ENCODE peak calls at places on chromosomes 12 and 14, in four cellular contexts. W is HCT116, L is PC-3, C is psoas muscle. R is an unnamed sample.

GRCh38 chr12:105226219-105226618 is 9.8 kb downstream of the APPL2 start:
- ATAC-seq in W (no peak), L (peak; percentile 72), C (peak; percentile 94), R (peak; percentile 85)

GRCh38 chr12:102010265-102010994 is 51.4 kb downstream of the WASHC3 start:
- ATAC-seq in W (no peak), L (no peak), C (peak; percentile 26), R (no peak)

GRCh38 chr12:3904999-3905398 is 31.8 kb upstream of the PARP11 start:
- ATAC-seq in W (no peak), L (no peak), C (no peak), R (no peak)

GRCh38 chr12:51938744-51939143 is 12.8 kb upstream of the ACVR1B start:
- ATAC-seq in W (no peak), L (no peak), C (no peak), R (no peak)

GRCh38 chr12:13171921-13172859 is 24.3 kb upstream of the EMP1 start:
- ATAC-seq in W (peak; percentile 62), L (peak; percentile 21), C (no peak), R (peak; percentile 35)

GRCh38 chr14:74501135-74501614 is 7.6 kb downstream of the ISCA2 start:
- ATAC-seq in W (peak; percentile 79), L (peak; percentile 76), C (peak; percentile 70), R (peak; percentile 81)

GRCh38 chr14:103593577-103593976 is 30.8 kb downstream of the COA8 start:
- ATAC-seq in W (no peak), L (no peak), C (no peak), R (peak; percentile 19)

GRCh38 chr12:103858953-103859601 is 18.0 kb upstream of the NT5DC3 start:
- ATAC-seq in W (peak; percentile 91), L (peak; percentile 95), C (peak; percentile 99), R (peak; percentile 99)

GRCh38 chr14:36555998-36556743 is 26.2 kb downstream of the NKX2-8 start:
- ATAC-seq in W (no peak), L (no peak), C (no peak), R (no peak)
- H3K27me3 ChIP-seq in W (no peaks in the 10 kb centered on the region), L (peaks cover 18% of the 10 kb centered on the region), C (no peaks in the 10 kb centered on the region), R (peaks cover 24% of the 10 kb centered on the region)

DNA sequence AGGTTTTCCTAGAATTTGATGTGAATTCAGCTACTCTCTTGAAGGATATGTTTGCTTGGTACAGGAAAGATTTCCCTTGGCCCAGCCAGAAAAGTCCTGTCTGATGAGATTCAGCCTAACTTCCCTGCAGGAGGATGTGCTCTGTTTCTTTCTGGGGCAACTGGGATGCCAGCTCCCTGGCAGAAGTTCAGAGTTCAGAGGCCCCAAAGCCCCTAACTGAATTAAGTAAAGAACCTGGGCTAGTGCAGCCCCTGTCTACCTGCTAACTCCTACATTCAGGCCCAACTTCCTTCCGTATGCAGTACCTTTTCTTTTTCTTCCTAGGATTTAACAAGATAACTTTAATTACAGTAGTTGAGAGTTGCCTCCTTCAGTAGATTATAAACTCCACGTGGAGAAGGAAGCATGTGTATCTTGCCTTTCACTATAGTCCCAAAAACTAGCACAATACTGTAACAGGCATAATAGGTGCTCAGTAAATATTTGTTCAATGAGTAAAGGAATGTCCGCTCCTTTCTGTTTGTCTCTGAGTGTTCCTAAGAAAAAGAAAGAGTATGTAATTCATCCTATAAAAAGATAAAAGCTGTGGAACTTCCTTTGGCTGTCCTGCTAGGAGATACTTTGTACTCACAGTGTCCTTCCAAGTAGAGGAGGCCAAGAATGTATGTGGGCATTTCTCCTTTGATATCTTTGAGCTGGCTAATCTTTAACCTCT is 141.0 kb downstream of the SLC8A3 start:
- ATAC-seq in W (no peak), L (peak; percentile 87), C (no peak), R (no peak)
- H3K27me3 ChIP-seq in W (peaks cover 4% of the 10 kb centered on the region), L (peaks cover 3% of the 10 kb centered on the region), C (no peaks in the 10 kb centered on the region), R (peaks cover 23% of the 10 kb centered on the region)

GRCh38 chr12:53067993-53068770 is 11.0 kb downstream of the SPRYD3 start:
- ATAC-seq in W (no peak), L (no peak), C (no peak), R (no peak)
- H3K27me3 ChIP-seq in W (no peaks in the 10 kb centered on the region), L (no peaks in the 10 kb centered on the region), C (no peaks in the 10 kb centered on the region), R (no peaks in the 10 kb centered on the region)

DNA sequence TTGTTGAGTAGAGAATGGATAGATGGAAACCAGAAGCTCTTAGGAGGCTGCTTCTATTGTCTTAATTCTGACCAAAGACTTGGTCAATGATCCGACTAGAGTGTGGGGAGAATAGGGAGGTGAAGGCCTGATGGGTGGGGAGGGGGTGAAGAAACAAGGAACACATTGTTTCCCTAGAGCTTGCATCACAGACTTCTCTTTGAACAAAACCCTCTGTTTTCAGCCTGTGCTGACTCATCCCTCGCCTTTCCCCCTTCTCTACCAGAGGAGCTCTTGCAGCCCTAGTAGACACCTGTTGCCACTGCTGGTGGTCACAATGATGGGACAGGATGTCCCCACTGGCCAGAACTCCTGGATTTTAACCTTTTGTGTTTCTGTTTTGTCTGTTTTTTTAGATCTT is 46.8 kb upstream of the CISTR start:
- ATAC-seq in W (peak; percentile 87), L (peak; percentile 77), C (no peak), R (no peak)
- H3K27me3 ChIP-seq in W (peaks cover 4% of the 10 kb centered on the region), L (no peaks in the 10 kb centered on the region), C (no peaks in the 10 kb centered on the region), R (peaks cover 80% of the 10 kb centered on the region)

GRCh38 chr14:100903672-100904185 is at the start of gene RTL1:
- ATAC-seq in W (no peak), L (no peak), C (no peak), R (no peak)

GRCh38 chr14:100900837-100901390 is 2.6 kb downstream of the RTL1 start:
- ATAC-seq in W (peak; percentile 88), L (peak; percentile 65), C (peak; percentile 76), R (no peak)

GRCh38 chr14:100901391-100902183 is 1.9 kb downstream of the RTL1 start:
- ATAC-seq in W (no peak), L (no peak), C (no peak), R (no peak)

GRCh38 chr14:100902792-100903191 is 730 bp downstream of the RTL1 start:
- ATAC-seq in W (no peak), L (no peak), C (no peak), R (no peak)

DNA sequence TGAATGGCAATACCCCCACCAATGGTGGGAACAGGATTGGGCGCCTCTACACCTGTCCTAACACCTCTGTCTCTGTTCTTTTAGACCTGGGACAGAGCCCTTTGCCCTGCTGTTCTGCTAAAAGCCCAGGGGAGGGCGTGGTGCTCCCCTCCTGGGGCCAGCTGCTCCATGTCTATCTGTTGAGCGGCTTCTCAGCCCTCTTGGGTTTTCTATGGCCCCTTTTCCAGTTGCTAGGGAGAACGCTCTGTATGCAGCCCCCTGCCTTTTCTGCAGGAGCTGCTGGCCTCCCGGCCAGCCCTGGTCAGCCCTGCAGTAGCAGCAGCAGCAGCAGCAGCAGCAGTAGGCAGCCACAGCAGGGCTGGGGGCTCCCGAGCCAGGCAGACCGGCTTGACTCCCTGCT is 1.2 kb downstream of the RTL1 start:
- ATAC-seq in W (peak; percentile 66), L (peak; percentile 39), C (no peak), R (no peak)
- H3K27me3 ChIP-seq in W (peaks cover 6% of the 10 kb centered on the region), L (peaks cover 8% of the 10 kb centered on the region), C (peaks cover 13% of the 10 kb centered on the region), R (peaks cover 80% of the 10 kb centered on the region)

DNA sequence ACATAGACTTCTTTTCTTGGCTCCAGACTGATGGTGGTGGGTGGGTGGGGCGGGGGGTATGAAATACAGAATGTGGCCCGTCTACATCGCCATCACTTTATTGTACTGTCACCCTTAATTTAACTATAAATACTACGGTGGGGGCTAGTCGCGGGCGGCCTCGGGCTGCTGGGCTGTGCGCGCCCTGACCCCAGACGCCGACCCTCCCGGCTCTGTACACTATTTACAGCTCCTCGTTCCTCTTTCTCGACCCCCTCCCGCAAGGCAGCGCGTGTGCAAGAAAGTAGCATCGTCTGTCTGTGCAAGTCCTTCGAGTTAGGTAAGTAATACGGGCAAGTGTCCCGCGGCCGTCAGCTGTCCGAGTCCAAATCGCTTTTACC is 1.8 kb downstream of the GSC start:
- ATAC-seq in W (no peak), L (no peak), C (no peak), R (no peak)
- H3K27me3 ChIP-seq in W (peaks cover 4% of the 10 kb centered on the region), L (peaks cover 31% of the 10 kb centered on the region), C (peaks cover 35% of the 10 kb centered on the region), R (peaks cover 100% of the 10 kb centered on the region)

DNA sequence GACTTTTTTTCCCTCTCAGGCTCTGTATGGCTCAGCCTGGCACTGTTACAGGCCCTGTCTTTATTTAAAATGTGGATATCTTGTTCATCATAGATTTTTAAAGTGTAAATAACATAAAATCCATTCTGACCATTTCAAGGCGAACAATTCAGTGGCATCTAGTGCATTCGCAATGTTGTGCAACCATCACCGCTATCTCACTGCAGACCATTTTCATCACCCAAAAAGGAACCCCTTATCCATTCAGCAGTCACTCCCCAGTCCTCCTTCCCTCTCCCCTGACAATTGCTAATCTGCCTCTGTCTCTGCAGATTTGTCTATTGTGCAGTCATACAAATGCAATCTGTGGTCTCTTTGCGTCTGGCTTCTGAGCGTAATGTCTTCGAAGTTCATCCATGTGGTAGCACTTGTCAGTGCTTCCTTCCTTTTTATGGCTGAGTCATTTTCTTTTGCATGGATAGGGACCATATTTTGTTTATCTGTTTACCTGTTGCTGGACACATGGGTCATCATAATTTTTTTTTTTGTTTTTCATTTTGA is 148.8 kb upstream of the LHX5 start:
- ATAC-seq in W (no peak), L (no peak), C (no peak), R (no peak)
- H3K27me3 ChIP-seq in W (peaks cover 20% of the 10 kb centered on the region), L (peaks cover 30% of the 10 kb centered on the region), C (peaks cover 4% of the 10 kb centered on the region), R (peaks cover 32% of the 10 kb centered on the region)